ENCODE peak calls at places on chromosomes 1 and 21, in ten cellular contexts. B is esophagus squamous epithelium, Q is transverse colon, P is K562, E is stomach, U is Peyer's patch, M is IMR-90, W is prostate gland, T is testis, H is breast epithelium. Z is an unnamed sample.

GRCh38 chr1:150563340-150564038 is 14.3 kb downstream of the ADAMTSL4 start:
- DNase-seq in B (no peak), Q (peak; percentile 79), P (peak; percentile 7), E (peak; percentile 90), U (no peak), M (peak; percentile 43), W (peak; percentile 75), T (peak; percentile 84), H (no peak), Z (no peak)

GRCh38 chr1:92503043-92503925 is 16.6 kb upstream of the GFI1 start:
- DNase-seq in B (no peak), Q (no peak), P (no peak), E (no peak), U (no peak), M (no peak), W (no peak), T (no peak), H (no peak), Z (no peak)

GRCh38 chr1:37851782-37852210 is 7.6 kb downstream of the MTF1 start:
- DNase-seq in B (no peak), Q (no peak), P (no peak), E (no peak), U (no peak), M (peak; percentile 26), W (no peak), T (no peak), H (no peak), Z (no peak)

GRCh38 chr1:90472775-90473174 is 244.3 kb downstream of the BARHL2 start:
- DNase-seq in B (no peak), Q (no peak), P (no peak), E (no peak), U (no peak), M (no peak), W (no peak), T (no peak), H (no peak), Z (no peak)

GRCh38 chr1:182811975-182812727 is 22.6 kb downstream of the NPL start:
- DNase-seq in B (no peak), Q (no peak), P (no peak), E (no peak), U (no peak), M (no peak), W (no peak), T (no peak), H (no peak), Z (no peak)

GRCh38 chr1:170669036-170669435 is 5.1 kb downstream of the PRRX1 start:
- DNase-seq in B (no peak), Q (no peak), P (no peak), E (no peak), U (no peak), M (no peak), W (no peak), T (no peak), H (no peak), Z (no peak)

GRCh38 chr1:108691128-108691885 is 803 bp upstream of the PRPF38B start:
- DNase-seq in B (no peak), Q (no peak), P (peak; percentile 55), E (no peak), U (no peak), M (peak; percentile 5), W (peak; percentile 13), T (no peak), H (no peak), Z (no peak)

GRCh38 chr1:150981805-150982712 is at the start of gene ANXA9:
- DNase-seq in B (no peak), Q (peak; percentile 55), P (peak; percentile 78), E (peak; percentile 61), U (no peak), M (no peak), W (no peak), T (peak; percentile 89), H (no peak), Z (no peak)

GRCh38 chr1:162360874-162361260 is 15.8 kb downstream of the SPATA46 start:
- DNase-seq in B (no peak), Q (no peak), P (no peak), E (no peak), U (no peak), M (no peak), W (no peak), T (no peak), H (no peak), Z (no peak)

GRCh38 chr21:34890724-34891609 is 158.1 kb downstream of the RUNX1 start:
- DNase-seq in B (no peak), Q (peak; percentile 30), P (no peak), E (no peak), U (no peak), M (peak; percentile 48), W (no peak), T (peak; percentile 44), H (no peak), Z (no peak)
- H3K4me3 ChIP-seq in B (peak overlapping the region; percentile 77), Q (peak overlapping the region; percentile 71), P (no peak overlapping the region), E (peak overlapping the region; percentile 58), U (peak overlapping the region; percentile 83), M (peak overlapping the region; percentile 46), W (no peak overlapping the region), T (peak overlapping the region; percentile 69), H (peak overlapping the region; percentile 88), Z (peak overlapping the region; percentile 84)

DNA sequence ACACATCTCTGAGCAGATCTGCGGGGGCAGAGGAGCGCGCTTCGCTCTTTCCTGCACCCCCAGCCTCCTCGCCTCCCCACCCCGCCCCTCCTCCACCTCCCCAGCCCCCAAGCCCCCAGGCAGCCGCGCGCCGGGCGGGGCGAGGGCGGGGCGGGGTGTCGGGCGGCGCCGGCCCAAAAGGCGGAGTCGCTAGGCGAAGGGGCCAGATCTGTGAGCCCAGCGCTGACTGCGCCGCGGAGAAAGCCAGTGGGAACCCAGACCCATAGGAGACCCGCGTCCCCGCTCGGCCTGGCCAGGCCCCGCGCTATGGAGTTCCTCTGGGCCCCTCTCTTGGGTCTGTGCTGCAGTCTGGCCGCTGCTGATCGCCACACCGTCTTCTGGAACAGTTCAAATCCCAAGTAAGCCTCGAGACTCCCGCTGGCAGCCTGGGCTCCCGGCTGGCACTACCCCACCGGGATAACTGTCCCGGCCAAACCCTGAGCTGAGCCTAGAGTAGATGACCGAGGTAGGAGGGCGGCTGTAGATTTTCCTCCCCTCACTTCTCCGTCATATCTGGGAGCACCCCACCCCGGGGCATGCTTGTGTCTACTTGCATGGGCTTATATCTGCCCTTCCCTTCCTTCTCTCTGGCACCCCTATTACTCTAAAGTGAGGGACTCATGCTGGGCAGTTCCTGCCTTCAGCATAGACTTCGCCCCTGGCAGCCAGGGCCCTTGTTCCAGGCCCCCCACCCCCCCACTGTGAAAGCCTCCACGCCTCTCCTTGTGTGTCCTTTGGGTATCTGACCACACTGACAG is at the start of gene EFNA1:
- DNase-seq in B (no peak), Q (peak; percentile 81), P (peak; percentile 78), E (peak; percentile 79), U (peak; percentile 26), M (no peak), W (peak; percentile 85), T (peak; percentile 44), H (peak; percentile 80), Z (no peak)
- TF ChIP-seq POLR2A in B (peak; percentile 87), Q (peak; percentile 85), P (peak; percentile 33), E (peak; percentile 64), U (peak; percentile 76), M (no peak), W (peak; percentile 97), T (no peak), H (peak; percentile 55), Z (peak; percentile 64)

DNA sequence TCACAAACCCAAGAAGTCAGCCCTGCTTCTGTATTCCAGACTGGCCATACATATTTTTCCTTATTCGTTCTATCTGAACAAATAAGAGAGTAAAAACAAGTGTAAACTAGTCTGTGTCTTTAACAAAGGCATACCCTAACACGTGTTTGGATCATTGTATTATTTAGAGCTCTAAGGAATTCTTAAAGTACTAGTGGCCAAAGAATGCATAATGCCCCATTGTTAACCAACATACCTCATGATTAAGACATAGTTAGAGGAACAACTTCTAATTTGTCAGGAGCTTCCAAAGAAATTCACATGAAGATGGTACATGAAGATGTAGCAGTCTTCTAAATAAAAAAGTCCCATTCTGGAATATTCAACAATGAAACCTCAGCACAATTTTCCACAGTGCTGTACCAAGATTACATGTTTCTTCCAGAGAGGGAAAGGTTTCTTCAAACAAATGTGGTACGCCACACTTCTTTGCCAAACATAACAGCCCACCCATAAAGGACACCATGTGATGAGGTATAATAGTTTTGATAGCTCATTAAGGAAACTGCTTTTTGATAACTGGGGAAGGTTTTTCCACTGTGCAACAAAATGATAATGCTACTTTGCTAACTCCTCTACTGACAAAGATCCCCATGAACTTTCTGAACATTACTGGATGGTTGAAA is 5.0 kb downstream of the PALMD start:
- DNase-seq in B (no peak), Q (no peak), P (no peak), E (no peak), U (no peak), M (no peak), W (no peak), T (no peak), H (no peak), Z (no peak)
- H3K4me3 ChIP-seq in B (no peak overlapping the region), Q (no peak overlapping the region), P (no peak overlapping the region), E (no peak overlapping the region), U (no peak overlapping the region), M (no peak overlapping the region), W (no peak overlapping the region), T (no peak overlapping the region), H (peak overlapping the region; percentile 39), Z (no peak overlapping the region)

GRCh38 chr21:33551664-33552063 is 8.8 kb downstream of the SON start:
- DNase-seq in B (no peak), Q (no peak), P (no peak), E (no peak), U (no peak), M (no peak), W (no peak), T (no peak), H (no peak), Z (no peak)

GRCh38 chr21:33554236-33554981 is 11.6 kb downstream of the SON start:
- DNase-seq in B (no peak), Q (no peak), P (no peak), E (no peak), U (no peak), M (no peak), W (no peak), T (no peak), H (no peak), Z (no peak)

GRCh38 chr21:33554982-33555344 is 12.1 kb downstream of the SON start:
- DNase-seq in B (no peak), Q (no peak), P (no peak), E (no peak), U (no peak), M (no peak), W (no peak), T (no peak), H (no peak), Z (no peak)

GRCh38 chr21:33552093-33552998 is 9.5 kb downstream of the SON start:
- DNase-seq in B (no peak), Q (no peak), P (no peak), E (no peak), U (no peak), M (peak; percentile 22), W (no peak), T (no peak), H (no peak), Z (no peak)

DNA sequence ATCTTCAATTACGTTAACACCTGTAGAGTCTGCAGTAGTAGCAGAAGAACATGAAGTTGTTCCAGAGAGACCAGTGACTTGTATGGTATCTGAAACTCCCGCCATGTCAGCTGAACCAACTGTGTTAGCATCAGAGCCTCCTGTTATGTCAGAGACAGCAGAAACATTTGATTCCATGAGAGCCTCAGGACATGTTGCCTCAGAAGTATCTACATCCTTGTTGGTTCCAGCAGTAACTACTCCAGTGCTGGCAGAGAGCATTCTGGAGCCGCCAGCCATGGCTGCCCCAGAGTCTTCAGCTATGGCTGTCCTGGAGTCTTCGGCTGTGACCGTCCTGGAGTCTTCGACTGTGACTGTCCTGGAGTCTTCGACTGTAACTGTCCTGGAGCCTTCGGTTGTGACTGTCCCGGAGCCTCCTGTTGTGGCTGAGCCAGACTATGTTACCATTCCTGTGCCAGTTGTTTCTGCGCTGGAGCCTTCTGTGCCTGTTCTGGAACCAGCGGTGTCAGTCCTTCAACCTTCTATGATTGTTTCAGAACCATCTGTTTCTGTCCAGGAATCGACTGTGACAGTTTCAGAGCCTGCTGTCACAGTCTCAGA is 10.3 kb downstream of the SON start:
- DNase-seq in B (no peak), Q (no peak), P (no peak), E (no peak), U (no peak), M (no peak), W (no peak), T (no peak), H (no peak), Z (no peak)
- TF ChIP-seq POLR2A in B (no peak), Q (no peak), P (no peak), E (no peak), U (no peak), M (no peak), W (no peak), T (no peak), H (no peak), Z (no peak)

Z was measured in vagina.